ENCODE peak calls at places on chromosomes 11 and 22, in seven cellular contexts. K is CD4-positive, alpha-beta memory T cell; W is stimulated activated effector memory CD8-positive, alpha-beta T cell treated with anti-CD3 and anti-CD28 coated beads, Interleukin-12 subunit alpha, Interleukin-12 subunit beta, amount 100 ng/mL, for 72 hours; G is chondrocyte; Z is GM19239; U is brain microvascular endothelial cell; P is right lobe of liver. M is an unnamed sample.

GRCh38 chr22:23402275-23403151 is 177.6 kb downstream of the IGLL1 start:
- DNase-seq in K (peak; percentile 10), W (peak; percentile 67), G (peak; percentile 76), Z (peak; percentile 86), U (peak; percentile 28), P (peak; percentile 52), M (peak; percentile 79)

GRCh38 chr22:38454011-38454360 is 1.0 kb downstream of the KCNJ4 start:
- DNase-seq in K (no peak), W (no peak), G (no peak), Z (no peak), U (no peak), P (no peak), M (no peak)

GRCh38 chr22:20204281-20204680 is 53.4 kb upstream of the CCDC188 start:
- DNase-seq in K (no peak), W (no peak), G (no peak), Z (no peak), U (no peak), P (no peak), M (no peak)

GRCh38 chr11:2402890-2403645 is 2.5 kb downstream of the TSSC4 start:
- DNase-seq in K (no peak), W (no peak), G (no peak), Z (no peak), U (no peak), P (no peak), M (no peak)

GRCh38 chr11:870127-870413 is 27.4 kb downstream of the TSPAN4 start:
- DNase-seq in K (no peak), W (no peak), G (no peak), Z (no peak), U (no peak), P (no peak), M (no peak)

GRCh38 chr11:59766542-59766941 is 11.4 kb downstream of the STX3 start:
- DNase-seq in K (no peak), W (no peak), G (no peak), Z (no peak), U (no peak), P (no peak), M (no peak)

GRCh38 chr11:79486239-79486984 is 45.6 kb upstream of the TENM4 start:
- DNase-seq in K (no peak), W (no peak), G (no peak), Z (no peak), U (no peak), P (no peak), M (no peak)

GRCh38 chr11:70092959-70093358 is 14.8 kb downstream of the ANO1 start:
- DNase-seq in K (no peak), W (no peak), G (no peak), Z (no peak), U (no peak), P (no peak), M (no peak)

GRCh38 chr22:17368727-17369552 is at the start of gene CECR2:
- DNase-seq in K (no peak), W (peak; percentile 51), G (no peak), Z (no peak), U (no peak), P (peak; percentile 80), M (peak; percentile 72)

GRCh38 chr11:94639901-94640721 is 72.9 kb downstream of the PIWIL4 start:
- DNase-seq in K (no peak), W (no peak), G (no peak), Z (no peak), U (no peak), P (no peak), M (peak; percentile 56)

GRCh38 chr11:123532131-123532530 is 102.1 kb downstream of the GRAMD1B start:
- DNase-seq in K (no peak), W (no peak), G (no peak), Z (no peak), U (no peak), P (no peak), M (no peak)

GRCh38 chr22:36928826-36929535 is 15.6 kb downstream of the CSF2RB start:
- DNase-seq in K (no peak), W (no peak), G (no peak), Z (no peak), U (no peak), P (no peak), M (no peak)

M was measured in lower lobe of right lung.